ENCODE peak calls at places on chromosomes 16 and 17, in six cellular contexts. S is GM12878, U is K562, P is H1, R is GM12891, D is HepG2. Z is an unnamed sample.

GRCh38 chr17:45984368-45984767 is 14.7 kb upstream of the STH start:
- DNase-seq in S (no peak), D (no peak), P (no peak), R (no peak), U (no peak), Z (no peak)

GRCh38 chr17:42000399-42001076 is 16.7 kb downstream of the DNAJC7 start:
- DNase-seq in P (no peak), U (no peak), D (no peak), R (no peak), S (no peak), Z (no peak)

GRCh38 chr16:8798535-8799157 is 1.0 kb downstream of the PMM2 start:
- DNase-seq in S (no peak), P (no peak), U (no peak), R (no peak), D (no peak), Z (no peak)

GRCh38 chr17:3794890-3795757 is 5.9 kb downstream of the ITGAE start:
- DNase-seq in R (no peak), U (no peak), D (peak), P (no peak), S (no peak), Z (no peak)

GRCh38 chr16:88842806-88843205 is 13.9 kb downstream of the GALNS start:
- DNase-seq in S (no peak), U (no peak), D (no peak), R (no peak), P (no peak), Z (no peak)

GRCh38 chr16:81717662-81718189 is 61.4 kb upstream of the PLCG2 start:
- DNase-seq in S (peak), R (no peak), P (no peak), U (no peak), D (no peak), Z (no peak)

GRCh38 chr17:69802045-69802740 is 272.8 kb upstream of the KCNJ16 start:
- DNase-seq in D (no peak), R (no peak), U (no peak), S (no peak), P (peak), Z (no peak)

GRCh38 chr17:61625564-61625963 is 34.5 kb upstream of the NACA2 start:
- DNase-seq in R (no peak), U (no peak), S (no peak), P (no peak), D (no peak), Z (no peak)

GRCh38 chr17:13953871-13954270 is 115.4 kb upstream of the COX10 start:
- DNase-seq in U (no peak), S (no peak), D (no peak), R (no peak), P (no peak), Z (no peak)

GRCh38 chr16:28064150-28064549 is 636 bp upstream of the GSG1L start:
- DNase-seq in U (no peak), D (no peak), R (no peak), P (no peak), S (no peak), Z (no peak)

GRCh38 chr17:74962622-74963394 is 9.8 kb downstream of the HID1 start:
- DNase-seq in U (no peak), P (no peak), R (no peak), S (no peak), D (no peak), Z (no peak)

GRCh38 chr17:75783069-75783783 is 1.4 kb upstream of the UNK start:
- DNase-seq in S (peak), U (no peak), R (no peak), P (no peak), D (peak), Z (no peak)

GRCh38 chr17:32609085-32609484 is 122.3 kb downstream of the CDK5R1 start:
- DNase-seq in P (no peak), D (peak), S (peak), U (no peak), R (peak), Z (peak)

GRCh38 chr16:82055728-82056549 is 20.9 kb downstream of the HSD17B2 start:
- DNase-seq in R (no peak), U (no peak), D (peak), P (no peak), S (no peak), Z (no peak)

GRCh38 chr17:58535431-58535830 is 21.0 kb upstream of the MTMR4 start:
- DNase-seq in P (no peak), U (no peak), R (no peak), S (no peak), D (peak), Z (no peak)

GRCh38 chr17:17740627-17741237 is 59.5 kb downstream of the RAI1 start:
- DNase-seq in U (no peak), S (no peak), R (no peak), P (no peak), D (no peak), Z (no peak)

GRCh38 chr17:33017366-33017765 is 25.7 kb downstream of the SPACA3 start:
- DNase-seq in S (no peak), R (no peak), U (no peak), D (no peak), P (no peak), Z (no peak)

GRCh38 chr17:4959261-4959965 is 8.2 kb downstream of the SPAG7 start:
- DNase-seq in D (no peak), P (no peak), U (no peak), S (no peak), R (no peak), Z (no peak)
- TF ChIP-seq POLR2A in D (no peak), P (no peak), U (no peak), S (peak), R (no peak), Z (no peak)

GRCh38 chr17:77884019-77884418 is 74.5 kb upstream of the TNRC6C start:
- DNase-seq in R (no peak), D (no peak), U (no peak), S (no peak), P (no peak), Z (no peak)
- TF ChIP-seq POLR2AphosphoS5 in R (no peak), D (no peak), U (no peak), S (no peak), P (no peak), Z (no peak)

DNA sequence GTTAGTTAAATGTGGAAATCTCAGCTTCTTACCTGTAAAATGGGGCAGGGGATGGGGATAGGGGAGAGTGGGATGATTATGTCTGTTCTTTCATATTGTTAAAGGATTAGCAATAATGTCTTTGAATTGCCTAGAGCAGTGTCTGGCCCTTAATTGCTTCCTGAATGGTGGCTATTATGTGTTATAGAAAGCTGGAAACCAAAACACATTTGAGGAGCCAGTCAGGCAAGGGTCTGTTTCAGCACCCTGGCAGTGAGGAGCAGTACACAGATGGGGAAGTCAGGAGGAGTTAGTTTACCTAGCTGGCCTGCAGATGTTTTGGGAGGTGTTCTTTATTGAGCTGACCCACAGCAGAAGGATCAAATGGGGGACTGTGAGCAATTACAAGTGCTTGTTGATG is 63.0 kb downstream of the NUP93 start:
- DNase-seq in S (no peak), D (no peak), P (no peak), U (no peak), R (no peak), Z (no peak)
- TF ChIP-seq TAF1 in S (no peak), D (no peak), P (no peak), U (no peak), R (no peak), Z (no peak)

DNA sequence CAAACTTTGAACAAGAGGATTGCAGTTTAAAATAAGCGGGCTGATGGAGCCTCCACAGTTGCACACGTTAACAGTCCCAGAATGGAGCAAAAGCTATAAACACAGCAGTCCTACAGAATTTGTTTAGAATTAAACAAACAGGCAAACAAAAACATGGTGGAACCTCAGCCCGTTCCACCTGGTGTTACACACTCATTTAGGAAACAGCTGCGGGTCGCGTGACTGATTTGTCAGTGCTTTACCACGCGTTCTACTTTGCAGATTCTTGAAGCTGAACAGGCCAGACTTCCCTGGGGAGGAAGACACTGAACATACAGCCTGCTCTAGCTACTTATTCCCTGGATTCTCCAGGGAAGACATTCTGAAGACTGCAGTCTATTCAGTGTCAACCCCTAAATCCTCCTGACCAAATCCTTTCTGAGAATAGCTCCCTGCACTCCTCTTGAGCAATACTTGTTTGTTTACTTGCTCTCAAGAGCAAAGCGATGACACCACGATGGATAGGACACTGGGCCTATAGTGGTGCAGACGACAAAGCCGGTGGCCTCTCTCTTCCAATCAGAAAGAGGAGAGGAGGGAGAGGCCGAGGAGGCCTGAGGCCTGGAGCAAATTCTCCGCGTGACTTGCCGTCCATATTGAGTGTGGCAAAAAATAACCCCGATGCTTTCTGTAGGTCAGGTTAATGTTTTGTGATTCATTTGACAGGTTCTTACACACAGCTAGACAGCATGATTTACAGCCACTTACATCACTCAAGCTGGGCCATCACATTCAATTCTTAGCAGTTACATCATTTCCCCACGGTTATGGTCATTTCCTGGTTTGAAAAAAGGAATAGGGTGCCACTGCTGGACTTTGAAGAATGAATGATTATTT is 4.0 kb upstream of the MAP1LC3B start:
- DNase-seq in D (peak), U (peak), R (peak), S (peak), P (peak), Z (peak)
- TF ChIP-seq POLR2A in D (peak), U (peak), R (peak), S (peak), P (peak), Z (peak)

DNA sequence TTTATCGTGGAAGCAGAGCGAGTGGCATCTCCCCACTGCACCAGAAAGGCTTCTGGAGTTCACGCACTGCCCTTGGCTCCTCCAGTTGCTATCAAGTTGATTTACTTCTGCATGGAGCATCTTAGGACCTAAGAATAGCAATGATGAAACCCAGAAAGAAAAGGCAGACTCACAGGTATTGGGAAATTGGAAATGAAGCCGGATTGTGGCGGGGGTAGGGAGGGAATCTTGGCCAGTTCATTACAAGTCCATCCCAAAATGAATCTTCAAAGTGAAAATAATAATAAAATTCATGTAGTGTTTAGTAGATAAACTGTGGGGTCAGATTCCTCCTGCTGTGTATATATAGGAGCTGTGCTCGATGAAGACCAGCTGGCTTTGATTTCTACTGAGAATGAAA is 33.7 kb downstream of the TEKT3 start:
- DNase-seq in P (no peak), S (no peak), D (no peak), R (no peak), U (no peak), Z (no peak)
- TF ChIP-seq POLR2AphosphoS5 in P (no peak), S (no peak), D (no peak), R (no peak), U (no peak), Z (no peak)

DNA sequence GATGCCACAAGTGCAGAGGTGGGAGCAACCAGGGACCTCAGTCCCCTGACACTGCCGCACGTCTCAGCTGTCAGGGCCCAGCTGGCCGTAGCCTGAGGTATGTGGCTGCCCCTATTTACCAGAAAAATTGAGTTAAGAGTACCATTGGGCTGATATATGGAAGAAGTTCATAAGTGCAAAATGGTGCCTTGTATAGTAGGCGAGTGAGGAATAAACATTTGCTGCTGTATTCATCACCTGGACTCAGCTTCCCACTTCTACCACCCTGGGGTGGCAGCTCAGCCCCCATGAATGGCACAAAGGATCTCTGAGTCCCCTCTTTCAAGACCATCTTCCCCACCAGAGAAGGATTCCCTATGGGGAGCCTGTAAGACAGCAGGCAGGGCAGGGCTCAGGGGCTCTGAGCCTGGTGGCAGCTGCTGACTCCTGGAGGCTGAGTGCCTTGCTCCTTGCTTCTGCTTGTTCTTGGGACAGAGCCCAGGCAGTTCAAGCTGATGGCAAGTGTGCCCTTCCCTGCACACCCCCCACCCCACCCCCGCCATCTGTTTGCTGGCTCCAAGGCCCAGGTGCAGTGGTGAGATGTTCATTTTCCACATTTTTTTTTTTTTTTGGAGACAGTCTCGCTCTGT is 29.0 kb downstream of the TRPV2 start:
- DNase-seq in S (no peak), P (no peak), U (no peak), R (no peak), D (no peak), Z (no peak)
- TF ChIP-seq TAF1 in S (no peak), P (no peak), U (no peak), R (no peak), D (no peak), Z (no peak)

GRCh38 chr16:30377812-30378235 is 3.2 kb downstream of the MYL11 start:
- DNase-seq in R (peak), D (peak), U (no peak), P (no peak), S (peak), Z (peak)
- TF ChIP-seq POLR2A in R (peak), D (no peak), U (peak), P (peak), S (peak), Z (peak)

GRCh38 chr17:2090804-2091534 is 36.1 kb downstream of the HIC1 start:
- DNase-seq in U (peak), R (no peak), S (no peak), P (peak), D (no peak), Z (no peak)
- TF ChIP-seq POLR2AphosphoS5 in U (no peak), R (peak), S (no peak), P (no peak), D (no peak), Z (peak)

DNA sequence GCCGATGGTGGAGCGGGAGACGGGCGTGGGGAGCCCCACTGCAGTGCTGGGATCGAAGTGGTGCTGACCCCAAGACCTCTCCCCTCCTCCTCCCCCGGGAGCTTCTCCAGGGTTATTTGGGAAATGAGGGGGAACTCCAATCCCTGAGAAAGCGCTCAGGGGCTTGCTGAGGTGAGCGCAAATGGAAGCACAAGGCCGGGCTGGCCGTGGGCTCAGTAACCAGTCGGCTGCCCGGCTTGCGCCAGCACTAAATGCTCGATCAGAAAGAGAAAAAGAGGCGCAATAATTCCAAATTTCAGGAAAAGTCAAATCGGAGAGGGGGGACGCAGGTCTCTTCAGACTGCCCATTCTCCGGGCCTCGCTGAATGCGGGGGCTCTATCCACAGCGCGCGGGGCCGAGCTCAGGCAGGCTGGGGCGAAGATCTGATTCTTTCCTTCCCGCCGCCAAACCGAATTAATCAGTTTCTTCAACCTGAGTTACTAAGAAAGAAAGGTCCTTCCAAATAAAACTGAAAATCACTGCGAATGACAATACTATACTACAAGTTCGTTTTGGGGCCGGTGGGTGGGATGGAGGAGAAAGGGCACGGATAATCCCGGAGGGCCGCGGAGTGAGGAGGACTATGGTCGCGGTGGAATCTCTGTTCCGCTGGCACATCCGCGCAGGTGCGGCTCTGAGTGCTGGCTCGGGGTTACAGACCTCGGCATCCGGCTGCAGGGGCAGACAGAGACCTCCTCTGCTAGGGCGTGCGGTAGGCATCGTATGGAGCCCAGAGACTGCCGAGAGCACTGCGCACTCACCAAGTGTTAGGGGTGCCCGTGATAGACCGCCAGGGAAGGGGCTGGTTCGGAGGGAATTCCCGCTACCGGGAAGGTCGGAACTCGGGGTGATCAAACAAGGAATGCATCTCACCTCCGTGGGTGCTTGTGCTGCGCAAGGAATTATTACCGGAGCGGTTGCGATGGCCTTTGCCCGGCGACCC is 4.2 kb upstream of the DLX4 start:
- DNase-seq in S (no peak), R (no peak), D (no peak), P (peak), U (no peak), Z (no peak)
- TF ChIP-seq TAF1 in S (no peak), R (no peak), D (no peak), P (no peak), U (no peak), Z (no peak)

GRCh38 chr17:81018044-81018802 is 16.7 kb upstream of the BAIAP2 start:
- DNase-seq in R (peak), S (peak), D (no peak), U (peak), P (no peak), Z (peak)
- TF ChIP-seq POLR2A in R (no peak), S (no peak), D (no peak), U (peak), P (no peak), Z (no peak)